ENCODE peak calls at places on chromosomes 1 and 21, in four cellular contexts. E is pons, U is thoracic aorta, A is RCC 7860. C is an unnamed sample.

GRCh38 chr1:200856716-200857352 is 15.9 kb upstream of the GPR25 start:
- DNase-seq in E (no peak), U (no peak), A (no peak), C (no peak)

GRCh38 chr1:159946242-159947187 is 1.1 kb upstream of the IGSF9 start:
- DNase-seq in A (no peak), E (no peak), U (no peak), C (no peak)

GRCh38 chr1:185352067-185352466 is 35.0 kb upstream of the IVNS1ABP start:
- DNase-seq in E (no peak), A (no peak), U (no peak), C (no peak)

GRCh38 chr1:184870319-184870718 is 104.0 kb downstream of the NIBAN1 start:
- DNase-seq in A (no peak), E (no peak), U (no peak), C (no peak)

GRCh38 chr1:187374742-187375141 is 546.0 kb downstream of the PLA2G4A start:
- DNase-seq in E (no peak), A (no peak), U (no peak), C (no peak)

GRCh38 chr1:38526046-38526445 is 333.5 kb downstream of the RRAGC start:
- DNase-seq in U (no peak), A (no peak), E (no peak), C (no peak)

GRCh38 chr1:183226963-183227362 is 40.9 kb downstream of the LAMC2 start:
- DNase-seq in E (no peak), U (no peak), A (no peak), C (no peak)

GRCh38 chr1:2451744-2452582 is 24.1 kb upstream of the PLCH2 start:
- DNase-seq in U (no peak), E (no peak), A (peak; percentile 96), C (peak; percentile 98)

GRCh38 chr1:3337798-3338724 is 116.4 kb upstream of the ARHGEF16 start:
- DNase-seq in U (no peak), E (no peak), A (no peak), C (no peak)

GRCh38 chr1:208239518-208240381 is 4.4 kb downstream of the PLXNA2 start:
- DNase-seq in A (no peak), U (no peak), E (no peak), C (peak; percentile 64)

GRCh38 chr1:202619528-202619927 is 90.7 kb downstream of the SYT2 start:
- DNase-seq in A (no peak), E (no peak), U (no peak), C (peak; percentile 34)

GRCh38 chr1:15400627-15401026 is 9.1 kb upstream of the EFHD2 start:
- DNase-seq in E (no peak), U (no peak), A (no peak), C (no peak)

GRCh38 chr21:44568261-44568660 is 5.3 kb upstream of the KRTAP10-4 start:
- DNase-seq in E (no peak), A (no peak), U (no peak), C (no peak)

GRCh38 chr1:8677782-8678181 is 139.7 kb downstream of the RERE start:
- DNase-seq in U (no peak), E (no peak), A (no peak), C (no peak)

GRCh38 chr1:156623946-156624813 is 5.0 kb downstream of the HAPLN2 start:
- DNase-seq in A (no peak), E (no peak), U (no peak), C (peak; percentile 56)

GRCh38 chr1:159122005-159122621 is 45.5 kb upstream of the AIM2 start:
- DNase-seq in U (no peak), E (no peak), A (no peak), C (peak; percentile 34)

GRCh38 chr1:87000460-87000859 is 86.0 kb downstream of the HS2ST1 start:
- DNase-seq in U (no peak), A (no peak), E (no peak), C (no peak)

GRCh38 chr21:44064852-44065403 is 42.3 kb upstream of the PWP2 start:
- DNase-seq in A (no peak), U (no peak), E (no peak), C (no peak)

GRCh38 chr1:180160362-180160761 is 5.7 kb downstream of the QSOX1 start:
- DNase-seq in U (no peak), A (no peak), E (no peak), C (no peak)